ENCODE peak calls at places on chromosomes 7 and 10, in nine cellular contexts. One of them, this sample, is unnamed.

GRCh38 chr10:33133557-33133956 is 175.5 kb upstream of the ITGB1 start:
- DNase-seq in progenitor cell of endocrine pancreas: no peak
- DNase-seq in psoas muscle: no peak
- DNase-seq in AG09319: no peak
- DNase-seq in amniotic stem cell: no peak
- DNase-seq in DMS53: no peak
- DNase-seq in naive thymus-derived CD8-positive, alpha-beta T cell: no peak
- DNase-seq in mammary epithelial cell: peak
- DNase-seq in ELR: peak
- DNase-seq in this sample: no peak

GRCh38 chr7:143360788-143361551 is 1.5 kb downstream of the FAM131B start:
- DNase-seq in progenitor cell of endocrine pancreas: no peak
- DNase-seq in psoas muscle: no peak
- DNase-seq in AG09319: no peak
- DNase-seq in amniotic stem cell: no peak
- DNase-seq in DMS53: peak
- DNase-seq in naive thymus-derived CD8-positive, alpha-beta T cell: no peak
- DNase-seq in mammary epithelial cell: no peak
- DNase-seq in ELR: no peak
- DNase-seq in this sample: no peak

GRCh38 chr10:70270952-70271351 is 12.9 kb downstream of the NPFFR1 start:
- DNase-seq in progenitor cell of endocrine pancreas: no peak
- DNase-seq in psoas muscle: no peak
- DNase-seq in AG09319: no peak
- DNase-seq in amniotic stem cell: no peak
- DNase-seq in DMS53: no peak
- DNase-seq in naive thymus-derived CD8-positive, alpha-beta T cell: no peak
- DNase-seq in mammary epithelial cell: no peak
- DNase-seq in ELR: no peak
- DNase-seq in this sample: peak

GRCh38 chr7:68185641-68186040 is 1189.0 kb downstream of the TYW1 start:
- DNase-seq in progenitor cell of endocrine pancreas: no peak
- DNase-seq in psoas muscle: no peak
- DNase-seq in AG09319: no peak
- DNase-seq in amniotic stem cell: no peak
- DNase-seq in DMS53: no peak
- DNase-seq in naive thymus-derived CD8-positive, alpha-beta T cell: no peak
- DNase-seq in mammary epithelial cell: no peak
- DNase-seq in ELR: no peak
- DNase-seq in this sample: no peak

GRCh38 chr7:2604608-2605174 is 27.1 kb upstream of the TTYH3 start:
- DNase-seq in progenitor cell of endocrine pancreas: no peak
- DNase-seq in psoas muscle: no peak
- DNase-seq in AG09319: no peak
- DNase-seq in amniotic stem cell: no peak
- DNase-seq in DMS53: no peak
- DNase-seq in naive thymus-derived CD8-positive, alpha-beta T cell: no peak
- DNase-seq in mammary epithelial cell: no peak
- DNase-seq in ELR: no peak
- DNase-seq in this sample: no peak

GRCh38 chr7:48938539-48938938 is 14.2 kb downstream of the CDC14C start:
- DNase-seq in progenitor cell of endocrine pancreas: no peak
- DNase-seq in psoas muscle: no peak
- DNase-seq in AG09319: peak
- DNase-seq in amniotic stem cell: no peak
- DNase-seq in DMS53: no peak
- DNase-seq in naive thymus-derived CD8-positive, alpha-beta T cell: no peak
- DNase-seq in mammary epithelial cell: peak
- DNase-seq in ELR: no peak
- DNase-seq in this sample: no peak

GRCh38 chr7:133742709-133743538 is 384.2 kb upstream of the LRGUK start:
- DNase-seq in progenitor cell of endocrine pancreas: no peak
- DNase-seq in psoas muscle: no peak
- DNase-seq in AG09319: no peak
- DNase-seq in amniotic stem cell: no peak
- DNase-seq in DMS53: peak
- DNase-seq in naive thymus-derived CD8-positive, alpha-beta T cell: no peak
- DNase-seq in mammary epithelial cell: peak
- DNase-seq in ELR: peak
- DNase-seq in this sample: no peak

GRCh38 chr7:151900591-151901312 is 23.8 kb upstream of the PRKAG2 start:
- DNase-seq in progenitor cell of endocrine pancreas: no peak
- DNase-seq in psoas muscle: no peak
- DNase-seq in AG09319: no peak
- DNase-seq in amniotic stem cell: no peak
- DNase-seq in DMS53: no peak
- DNase-seq in naive thymus-derived CD8-positive, alpha-beta T cell: no peak
- DNase-seq in mammary epithelial cell: no peak
- DNase-seq in ELR: no peak
- DNase-seq in this sample: no peak

GRCh38 chr10:29613791-29614190 is 21.0 kb downstream of the SVIL start:
- DNase-seq in progenitor cell of endocrine pancreas: no peak
- DNase-seq in psoas muscle: no peak
- DNase-seq in AG09319: no peak
- DNase-seq in amniotic stem cell: no peak
- DNase-seq in DMS53: no peak
- DNase-seq in naive thymus-derived CD8-positive, alpha-beta T cell: no peak
- DNase-seq in mammary epithelial cell: no peak
- DNase-seq in ELR: peak
- DNase-seq in this sample: no peak

GRCh38 chr7:20954711-20955641 is 168.3 kb upstream of the SP8 start:
- DNase-seq in progenitor cell of endocrine pancreas: no peak
- DNase-seq in psoas muscle: no peak
- DNase-seq in AG09319: no peak
- DNase-seq in amniotic stem cell: no peak
- DNase-seq in DMS53: peak
- DNase-seq in naive thymus-derived CD8-positive, alpha-beta T cell: no peak
- DNase-seq in mammary epithelial cell: peak
- DNase-seq in ELR: no peak
- DNase-seq in this sample: no peak

GRCh38 chr10:97718178-97718577 is 4.6 kb downstream of the MARVELD1 start:
- DNase-seq in progenitor cell of endocrine pancreas: no peak
- DNase-seq in psoas muscle: no peak
- DNase-seq in AG09319: no peak
- DNase-seq in amniotic stem cell: no peak
- DNase-seq in DMS53: no peak
- DNase-seq in naive thymus-derived CD8-positive, alpha-beta T cell: no peak
- DNase-seq in mammary epithelial cell: no peak
- DNase-seq in ELR: no peak
- DNase-seq in this sample: no peak

GRCh38 chr10:33306756-33307519 is 27.5 kb downstream of the NRP1 start:
- DNase-seq in progenitor cell of endocrine pancreas: no peak
- DNase-seq in psoas muscle: no peak
- DNase-seq in AG09319: no peak
- DNase-seq in amniotic stem cell: no peak
- DNase-seq in DMS53: no peak
- DNase-seq in naive thymus-derived CD8-positive, alpha-beta T cell: no peak
- DNase-seq in mammary epithelial cell: no peak
- DNase-seq in ELR: peak
- DNase-seq in this sample: no peak

GRCh38 chr10:104472505-104472904 is 118.9 kb downstream of the CFAP58 start:
- DNase-seq in progenitor cell of endocrine pancreas: no peak
- DNase-seq in psoas muscle: no peak
- DNase-seq in AG09319: no peak
- DNase-seq in amniotic stem cell: peak
- DNase-seq in DMS53: no peak
- DNase-seq in naive thymus-derived CD8-positive, alpha-beta T cell: no peak
- DNase-seq in mammary epithelial cell: peak
- DNase-seq in ELR: peak
- DNase-seq in this sample: no peak

GRCh38 chr7:153354071-153354470 is 594.5 kb downstream of the ACTR3B start:
- DNase-seq in progenitor cell of endocrine pancreas: no peak
- DNase-seq in psoas muscle: no peak
- DNase-seq in AG09319: no peak
- DNase-seq in amniotic stem cell: no peak
- DNase-seq in DMS53: no peak
- DNase-seq in naive thymus-derived CD8-positive, alpha-beta T cell: no peak
- DNase-seq in mammary epithelial cell: no peak
- DNase-seq in ELR: no peak
- DNase-seq in this sample: no peak

GRCh38 chr7:19377611-19378339 is 232.6 kb upstream of the FERD3L start:
- DNase-seq in progenitor cell of endocrine pancreas: no peak
- DNase-seq in psoas muscle: no peak
- DNase-seq in AG09319: peak
- DNase-seq in amniotic stem cell: no peak
- DNase-seq in DMS53: no peak
- DNase-seq in naive thymus-derived CD8-positive, alpha-beta T cell: no peak
- DNase-seq in mammary epithelial cell: no peak
- DNase-seq in ELR: peak
- DNase-seq in this sample: no peak

GRCh38 chr10:65751218-65751617 is 1174.6 kb upstream of the LRRTM3 start:
- DNase-seq in progenitor cell of endocrine pancreas: no peak
- DNase-seq in psoas muscle: no peak
- DNase-seq in AG09319: no peak
- DNase-seq in amniotic stem cell: no peak
- DNase-seq in DMS53: peak
- DNase-seq in naive thymus-derived CD8-positive, alpha-beta T cell: no peak
- DNase-seq in mammary epithelial cell: peak
- DNase-seq in ELR: no peak
- DNase-seq in this sample: no peak